ENCODE peak calls at places on chromosomes 5 and 9, in ten cellular contexts. T is CD4-positive, alpha-beta memory T cell; F is OCI-M1; D is NCI-H2029; H is kidney epithelial cell; R is activated T-helper 1 cell treated with anti-CD3 and anti-CD28 coated beads, Interleukin-12 subunit alpha, Interleukin-12 subunit beta, Interleukin-2, Interleukin-4 antibody, amounts not matched to agents 30 ng/mL and 10 ng/mL and 1 ng/mL, durations not matched to agents 14 hours and 24 hours and 36 hours; K is AG08395; Z is NCI-H69; U is GM23338; I is posterior cingulate gyrus. O is an unnamed sample.
A peak's percentile ranks its signal among the peaks of the same experiment; 100 is the strongest.

GRCh38 chr9:133440884-133441283 is 18.7 kb downstream of the ADAMTS13 start:
- DNase-seq in T (no peak), F (no peak), D (no peak), H (no peak), R (no peak), K (no peak), Z (no peak), U (no peak), I (no peak), O (no peak)

GRCh38 chr9:107935931-107936330 is 446.4 kb upstream of the KLF4 start:
- DNase-seq in T (no peak), F (no peak), D (peak; percentile 62), H (no peak), R (no peak), K (no peak), Z (peak; percentile 16), U (no peak), I (no peak), O (no peak)

GRCh38 chr5:141223112-141223783 is at the start of gene PCDHB14:
- DNase-seq in T (no peak), F (peak; percentile 72), D (peak; percentile 34), H (no peak), R (no peak), K (peak; percentile 24), Z (peak; percentile 79), U (peak; percentile 91), I (no peak), O (no peak)

GRCh38 chr9:92064711-92065110 is 50.5 kb downstream of the SPTLC1 start:
- DNase-seq in T (no peak), F (no peak), D (no peak), H (no peak), R (no peak), K (no peak), Z (no peak), U (no peak), I (no peak), O (no peak)

GRCh38 chr5:34831328-34831727 is 7.6 kb upstream of the TTC23L start:
- DNase-seq in T (no peak), F (no peak), D (no peak), H (no peak), R (no peak), K (no peak), Z (no peak), U (no peak), I (no peak), O (no peak)

GRCh38 chr9:33881635-33882034 is 64.7 kb downstream of the UBE2R2 start:
- DNase-seq in T (no peak), F (no peak), D (no peak), H (no peak), R (no peak), K (peak; percentile 7), Z (no peak), U (no peak), I (no peak), O (no peak)

GRCh38 chr5:93579561-93580386 is 1.2 kb downstream of the NR2F1-AS1 start:
- DNase-seq in T (no peak), F (no peak), D (peak; percentile 14), H (no peak), R (no peak), K (no peak), Z (peak; percentile 91), U (peak; percentile 69), I (no peak), O (no peak)

GRCh38 chr9:135218331-135219225 is 131.1 kb downstream of the OLFM1 start:
- DNase-seq in T (no peak), F (no peak), D (no peak), H (no peak), R (no peak), K (no peak), Z (peak; percentile 69), U (peak; percentile 19), I (no peak), O (peak; percentile 38)

GRCh38 chr9:75027187-75028107 is 646 bp downstream of the CARNMT1 start:
- DNase-seq in T (no peak), F (peak; percentile 88), D (no peak), H (no peak), R (no peak), K (peak; percentile 59), Z (peak; percentile 84), U (peak; percentile 63), I (peak; percentile 19), O (peak; percentile 74)

GRCh38 chr5:41670216-41670615 is 159.8 kb upstream of the PLCXD3 start:
- DNase-seq in T (no peak), F (no peak), D (no peak), H (no peak), R (no peak), K (no peak), Z (no peak), U (no peak), I (no peak), O (no peak)

GRCh38 chr9:72013188-72013877 is 47.1 kb downstream of the C9orf57 start:
- DNase-seq in T (no peak), F (peak; percentile 15), D (no peak), H (no peak), R (no peak), K (no peak), Z (no peak), U (no peak), I (no peak), O (no peak)

GRCh38 chr5:119368238-119368630 is 12.4 kb downstream of the TNFAIP8 start:
- DNase-seq in T (no peak), F (no peak), D (no peak), H (no peak), R (no peak), K (no peak), Z (no peak), U (no peak), I (no peak), O (no peak)

GRCh38 chr9:130765135-130766030 is 69.7 kb upstream of the ABL1 start:
- DNase-seq in T (no peak), F (no peak), D (no peak), H (no peak), R (no peak), K (no peak), Z (no peak), U (no peak), I (no peak), O (no peak)

GRCh38 chr9:91589101-91589553 is 165.5 kb upstream of the NFIL3 start:
- DNase-seq in T (no peak), F (no peak), D (peak; percentile 7), H (no peak), R (no peak), K (no peak), Z (no peak), U (no peak), I (no peak), O (no peak)

GRCh38 chr5:107805819-107806218 is 135.1 kb upstream of the EFNA5 start:
- DNase-seq in T (no peak), F (no peak), D (no peak), H (no peak), R (no peak), K (no peak), Z (peak; percentile 98), U (no peak), I (no peak), O (no peak)

GRCh38 chr9:135476561-135476960 is 3.0 kb upstream of the PPP1R26 start:
- DNase-seq in T (no peak), F (no peak), D (no peak), H (no peak), R (no peak), K (no peak), Z (no peak), U (no peak), I (no peak), O (no peak)

GRCh38 chr9:127721391-127721821 is 5.5 kb downstream of the TTC16 start:
- DNase-seq in T (no peak), F (no peak), D (no peak), H (no peak), R (no peak), K (no peak), Z (peak; percentile 97), U (no peak), I (no peak), O (no peak)

GRCh38 chr9:18428621-18429020 is 45.3 kb upstream of the ADAMTSL1 start:
- DNase-seq in T (no peak), F (no peak), D (no peak), H (no peak), R (no peak), K (no peak), Z (no peak), U (no peak), I (no peak), O (no peak)

GRCh38 chr5:33890633-33891032 is 1.2 kb downstream of the ADAMTS12 start:
- DNase-seq in T (no peak), F (no peak), D (no peak), H (no peak), R (no peak), K (peak; percentile 10), Z (no peak), U (peak; percentile 48), I (no peak), O (no peak)

GRCh38 chr5:69295088-69295754 is 37.4 kb downstream of the CCDC125 start:
- DNase-seq in T (no peak), F (no peak), D (no peak), H (no peak), R (no peak), K (no peak), Z (no peak), U (peak; percentile 43), I (no peak), O (no peak)